ENCODE peak calls at places on chromosome 18, in six cellular contexts. L is K562, P is GM12878, Q is HCT116, B is H1, Z is HepG2. R is an unnamed sample. For H3K27me3 and H3K4me1, the result is how much of the 10 kb centered on the place peaks cover.

GRCh38 chr18:9410515-9410914 is 64.8 kb upstream of the RALBP1 start:
- DNase-seq in Q (no peak), L (no peak), B (no peak), Z (no peak), P (no peak), R (no peak)

GRCh38 chr18:45837283-45838070 is 12.0 kb downstream of the SIGLEC15 start:
- DNase-seq in Q (no peak), B (peak), P (no peak), L (no peak), Z (no peak), R (peak)

GRCh38 chr18:53796042-53796729 is 428.3 kb downstream of the MBD2 start:
- DNase-seq in B (no peak), P (no peak), Z (peak), Q (no peak), L (no peak), R (no peak)

GRCh38 chr18:26965206-26965605 is 99.7 kb upstream of the AQP4 start:
- DNase-seq in P (no peak), Q (no peak), B (no peak), L (no peak), Z (no peak), R (no peak)

GRCh38 chr18:24488824-24489493 is 28.5 kb downstream of the HRH4 start:
- DNase-seq in P (peak), Q (peak), B (no peak), Z (peak), L (peak), R (peak)

GRCh38 chr18:23355206-23355605 is 97.9 kb upstream of the RIOK3 start:
- DNase-seq in P (no peak), Z (no peak), B (no peak), Q (no peak), L (no peak), R (no peak)

GRCh38 chr18:23301971-23302370 is 151.1 kb upstream of the RIOK3 start:
- DNase-seq in B (no peak), Z (no peak), L (no peak), Q (no peak), P (no peak), R (no peak)

GRCh38 chr18:73793386-73793785 is 354.2 kb downstream of the FBXO15 start:
- DNase-seq in Z (no peak), Q (no peak), L (no peak), B (no peak), P (no peak), R (no peak)

GRCh38 chr18:68734311-68734710 is 19.4 kb upstream of the TMX3 start:
- DNase-seq in L (no peak), Q (no peak), Z (no peak), B (no peak), P (no peak), R (no peak)

GRCh38 chr18:58887613-58887963 is 22.9 kb downstream of the ZNF532 start:
- DNase-seq in Q (no peak), P (peak), Z (no peak), L (no peak), B (no peak), R (no peak)

GRCh38 chr18:2883137-2883671 is 36.4 kb downstream of the EMILIN2 start:
- DNase-seq in L (no peak), Q (no peak), P (no peak), B (no peak), Z (no peak), R (no peak)

GRCh38 chr18:3441290-3441689 is 8.7 kb upstream of the TGIF1 start:
- DNase-seq in P (no peak), B (no peak), Q (no peak), L (no peak), Z (peak), R (no peak)

GRCh38 chr18:56381151-56381550 is 257.2 kb downstream of the TXNL1 start:
- DNase-seq in L (no peak), P (no peak), B (no peak), Z (no peak), Q (no peak), R (no peak)

GRCh38 chr18:49207373-49207772 is 253.1 kb downstream of the DYM start:
- DNase-seq in Z (no peak), L (no peak), P (no peak), B (no peak), Q (peak), R (no peak)

GRCh38 chr18:29361843-29362242 is 1184.9 kb upstream of the CDH2 start:
- DNase-seq in Q (no peak), P (no peak), B (peak), L (peak), Z (no peak), R (no peak)

DNA sequence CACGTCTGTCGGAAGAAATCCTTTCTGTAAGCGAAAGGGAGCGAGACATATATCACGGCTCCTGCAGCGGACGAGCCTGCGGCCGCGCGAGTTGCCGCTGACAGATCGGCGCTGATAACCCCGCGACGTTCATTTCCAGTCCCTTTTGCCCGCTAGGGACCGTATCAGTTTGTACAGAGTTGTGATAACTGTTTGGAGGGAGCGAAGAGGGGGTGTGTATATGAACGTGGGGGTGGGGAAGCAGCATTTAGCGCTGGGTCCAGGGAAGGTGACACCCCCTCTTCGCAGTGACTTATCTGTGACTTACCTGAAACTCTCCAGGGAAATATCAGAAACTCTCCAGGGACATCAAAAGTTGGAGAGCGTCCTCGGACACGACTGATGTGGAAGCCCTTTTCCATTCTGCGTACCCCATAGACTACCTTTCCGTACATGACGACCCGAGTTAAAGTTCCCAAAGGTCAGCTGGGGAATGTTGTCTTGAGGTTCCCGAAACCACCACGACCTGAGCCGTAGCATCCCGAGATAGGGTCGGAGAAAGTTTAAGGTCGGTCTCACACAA is 948 bp upstream of the GATA6 start:
- DNase-seq in Z (peak), P (no peak), Q (no peak), L (peak), B (no peak), R (no peak)
- H3K27me3 ChIP-seq in Z (under half), P (under half), Q (under half), L (under half), B (half or more), R (half or more)

DNA sequence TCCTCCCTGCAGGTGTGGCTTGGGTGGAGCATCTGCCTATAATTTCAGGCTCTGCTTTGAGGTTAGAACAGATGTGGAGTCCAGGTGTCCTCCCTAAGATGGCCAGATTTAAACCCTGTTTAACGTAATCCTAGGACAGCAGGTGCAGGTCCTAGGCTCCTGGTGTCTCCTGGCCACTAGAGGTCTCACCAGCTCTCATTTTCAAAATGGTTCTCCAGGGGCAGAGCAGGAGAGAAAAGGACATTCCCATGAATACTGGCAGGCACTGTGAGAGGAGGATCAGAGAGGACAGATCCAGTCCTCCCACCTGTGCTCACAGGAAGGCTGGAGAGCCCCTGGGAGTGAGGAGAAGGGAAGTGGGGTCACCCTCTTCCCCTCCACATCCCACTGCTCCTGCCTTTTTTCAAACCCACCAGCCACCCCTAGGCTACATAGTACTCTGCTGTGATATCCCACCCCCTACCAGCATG is 100.6 kb upstream of the SMAD2 start:
- DNase-seq in P (no peak), Q (peak), Z (peak), L (peak), B (peak), R (peak)
- TF ChIP-seq ZNF274 in P (no peak), Q (no peak), Z (no peak), L (no peak), B (no peak), R (no peak)

DNA sequence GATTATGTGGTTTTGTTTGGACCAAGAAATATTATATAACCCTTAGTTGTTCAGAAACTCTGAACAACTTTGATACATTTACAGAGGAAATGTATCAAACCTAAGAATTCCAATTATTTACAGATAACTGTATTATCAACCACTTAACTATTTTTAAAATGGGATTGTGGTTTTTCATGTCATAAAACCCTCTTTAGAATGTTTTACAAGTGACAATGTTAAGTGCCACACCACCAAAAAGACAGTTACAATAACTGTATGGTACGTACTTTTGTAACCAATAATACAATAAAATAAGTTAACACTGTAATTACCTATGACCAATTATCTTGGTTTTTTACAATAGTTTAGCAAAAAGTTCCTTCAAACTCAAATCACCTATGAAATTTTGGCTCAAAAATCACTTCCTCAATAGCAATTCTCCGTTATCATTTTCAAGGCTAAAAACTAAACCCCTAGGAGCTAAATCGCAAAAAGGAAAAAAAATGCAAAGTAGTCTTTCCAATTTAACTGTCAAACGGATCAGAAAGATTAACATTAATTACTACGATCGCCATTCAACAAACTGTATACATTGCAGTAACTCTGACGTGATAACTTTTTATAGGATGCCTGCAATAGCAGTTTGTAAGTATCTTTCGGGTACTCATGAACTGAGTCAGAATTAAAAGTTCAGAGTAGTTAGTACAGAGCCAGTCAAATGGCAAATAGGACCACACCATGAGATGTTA is 1.5 kb downstream of the ROCK1 start:
- DNase-seq in Z (no peak), L (no peak), Q (no peak), P (no peak), B (no peak), R (no peak)
- H3K4me1 ChIP-seq in Z (half or more), L (under half), Q (under half), P (under half), B (under half), R (under half)

GRCh38 chr18:32772580-32773186 is at the start of gene KLHL14:
- DNase-seq in Q (no peak), P (no peak), Z (no peak), L (no peak), B (no peak), R (no peak)
- H3K27me3 ChIP-seq in Q (under half), P (under half), Z (under half), L (under half), B (under half), R (half or more)

GRCh38 chr18:7926526-7926925 is 359.4 kb downstream of the PTPRM start:
- DNase-seq in P (no peak), Q (peak), L (peak), Z (peak), B (no peak), R (no peak)
- TF ChIP-seq ZNF274 in P (no peak), Q (no peak), L (no peak), Z (no peak), B (no peak), R (no peak)

GRCh38 chr18:63178526-63178880 is 141.1 kb downstream of the BCL2 start:
- DNase-seq in B (no peak), Q (no peak), L (no peak), P (no peak), Z (no peak), R (no peak)

GRCh38 chr18:63177822-63178525 is 141.6 kb downstream of the BCL2 start:
- DNase-seq in Z (no peak), L (no peak), P (no peak), B (no peak), Q (no peak), R (no peak)

GRCh38 chr18:63175264-63175663 is 144.3 kb downstream of the BCL2 start:
- DNase-seq in Q (no peak), Z (no peak), L (no peak), B (no peak), P (no peak), R (no peak)

GRCh38 chr18:63179422-63179821 is 140.1 kb downstream of the BCL2 start:
- DNase-seq in P (no peak), L (no peak), B (no peak), Z (no peak), Q (no peak), R (no peak)

DNA sequence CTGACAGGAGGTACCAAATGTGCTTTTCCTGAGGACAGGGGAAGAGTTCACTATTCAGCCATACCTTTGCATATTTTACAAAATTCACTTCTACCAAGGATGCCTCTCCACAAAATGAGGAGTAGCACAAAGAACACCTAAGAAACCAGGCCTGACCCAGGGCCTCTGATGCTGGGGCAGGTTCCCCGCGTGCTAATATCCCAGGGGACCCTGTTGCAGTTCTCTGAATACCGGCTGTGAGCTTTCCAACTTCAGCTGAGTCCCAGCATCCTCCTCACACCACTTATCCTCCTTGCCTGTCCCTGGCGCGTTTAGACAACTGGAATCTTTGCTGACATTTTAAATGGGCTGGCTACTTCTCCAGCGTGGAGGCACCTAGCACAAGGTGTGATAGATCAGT is 142.3 kb downstream of the BCL2 start:
- DNase-seq in Z (no peak), B (no peak), L (no peak), Q (no peak), P (no peak), R (no peak)
- H3K4me1 ChIP-seq in Z (under half), B (under half), L (under half), Q (under half), P (half or more), R (under half)

GRCh38 chr18:78123144-78123909 is 856.3 kb upstream of the SALL3 start:
- DNase-seq in L (no peak), B (no peak), P (no peak), Q (no peak), Z (no peak), R (no peak)
- H3K27me3 ChIP-seq in L (under half), B (under half), P (under half), Q (under half), Z (under half), R (half or more)

DNA sequence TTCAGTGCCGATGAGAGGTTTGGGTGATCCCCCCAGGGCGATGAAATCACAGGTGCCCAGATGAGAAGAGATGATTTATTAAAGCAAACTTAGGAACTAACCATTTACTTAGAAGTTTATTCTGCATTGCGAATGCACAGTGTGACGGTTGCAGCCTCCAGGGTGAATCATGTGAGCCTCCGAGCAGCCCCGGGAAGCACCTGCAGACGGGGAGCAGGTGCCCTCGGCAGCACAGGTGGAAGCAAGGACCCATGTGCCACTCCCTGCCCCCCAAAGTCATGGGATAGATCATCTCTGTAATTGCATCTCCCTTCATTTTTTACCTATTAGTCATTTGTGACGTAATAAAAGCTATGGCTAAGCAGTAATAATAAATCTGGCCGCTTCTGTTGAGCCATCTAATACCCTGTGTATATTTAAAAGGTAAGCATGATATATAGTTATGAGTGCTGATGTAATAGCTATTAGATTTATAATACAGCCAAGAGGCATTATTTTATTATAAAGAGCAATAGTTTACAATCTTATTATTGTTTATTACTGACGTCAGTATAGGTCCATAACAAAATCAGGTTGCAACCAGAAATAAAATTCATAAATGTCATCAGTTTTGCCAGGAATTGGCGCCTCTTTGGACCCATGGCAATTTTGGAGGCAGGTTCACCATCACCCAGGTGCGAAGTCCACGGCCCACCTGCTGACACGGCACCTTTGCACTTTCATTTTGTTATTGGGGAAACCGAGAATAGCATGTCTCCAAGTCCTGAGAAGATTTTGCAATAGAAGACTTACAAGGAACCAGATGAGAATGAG is 97.1 kb downstream of the PTGR3 start:
- DNase-seq in Z (no peak), B (no peak), L (no peak), P (no peak), Q (no peak), R (no peak)
- TF ChIP-seq ZNF274 in Z (no peak), B (no peak), L (no peak), P (no peak), Q (no peak), R (no peak)

R was measured in NT2/D1.